ENCODE peak calls at places on chromosomes 6 and 20, in four cellular contexts. P is fibroblast of lung, M is MM.1S, V is PC-3. B is an unnamed sample.
A peak's percentile ranks its signal among the peaks of the same experiment; 100 is the strongest.

GRCh38 chr20:53889411-53890148 is 180.8 kb downstream of the BCAS1 start:
- DNase-seq in P (no peak), M (no peak), V (no peak), B (no peak)

GRCh38 chr6:146297815-146298214 is 245.8 kb upstream of the RAB32 start:
- DNase-seq in M (no peak), V (no peak), P (no peak), B (no peak)

GRCh38 chr20:38523697-38524096 is 51.1 kb downstream of the RALGAPB start:
- DNase-seq in M (no peak), P (peak; percentile 55), V (peak; percentile 69), B (peak; percentile 30)

GRCh38 chr6:130598021-130598989 is 228.9 kb upstream of the SMLR1 start:
- DNase-seq in V (peak; percentile 55), P (no peak), M (no peak), B (peak; percentile 63)

GRCh38 chr20:10805764-10806163 is 132.0 kb upstream of the JAG1 start:
- DNase-seq in M (no peak), P (no peak), V (no peak), B (no peak)

GRCh38 chr6:117346142-117346930 is 79.4 kb downstream of the ROS1 start:
- DNase-seq in M (peak; percentile 44), P (peak; percentile 52), V (peak; percentile 69), B (peak; percentile 15)

GRCh38 chr6:122406187-122406586 is 6.7 kb downstream of the HSF2 start:
- DNase-seq in M (no peak), V (no peak), P (no peak), B (no peak)

GRCh38 chr6:38305995-38306681 is 333.6 kb downstream of the BTBD9 start:
- DNase-seq in P (no peak), M (no peak), V (no peak), B (no peak)

GRCh38 chr20:45044084-45044573 is 56.8 kb downstream of the KCNS1 start:
- DNase-seq in V (peak; percentile 90), M (peak; percentile 85), P (peak; percentile 89), B (peak; percentile 60)

DNA sequence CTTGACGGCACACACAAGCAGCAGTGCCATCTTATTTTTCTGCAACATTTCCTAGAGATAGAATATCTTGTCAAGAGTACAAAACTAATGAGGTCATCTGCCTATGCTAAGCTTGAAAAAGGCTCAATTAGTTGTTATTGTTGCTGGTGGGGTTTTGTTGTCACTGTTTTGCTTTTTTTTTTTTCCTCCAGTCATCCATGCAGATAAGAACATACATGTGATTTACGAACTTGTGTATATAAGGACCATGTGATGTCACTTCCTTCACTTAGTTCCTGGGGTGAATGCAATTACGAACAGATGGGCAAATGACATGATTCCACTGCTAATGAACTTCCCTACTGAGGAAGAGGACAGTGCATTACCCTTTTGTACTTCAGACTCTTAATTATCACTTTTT is 1175.4 kb upstream of the GJE1 start:
- DNase-seq in V (no peak), M (no peak), P (no peak), B (no peak)
- H2AFZ ChIP-seq in V (no peak overlapping the region), M (no peak overlapping the region), P (no peak overlapping the region), B (peak overlapping the region; percentile 4)

GRCh38 chr6:1383729-1384548 is 5.4 kb upstream of the FOXF2 start:
- DNase-seq in P (peak; percentile 72), V (no peak), M (no peak), B (no peak)
- TF ChIP-seq EZH2 in P (no peak), V (no peak), M (no peak), B (peak; percentile 54)

DNA sequence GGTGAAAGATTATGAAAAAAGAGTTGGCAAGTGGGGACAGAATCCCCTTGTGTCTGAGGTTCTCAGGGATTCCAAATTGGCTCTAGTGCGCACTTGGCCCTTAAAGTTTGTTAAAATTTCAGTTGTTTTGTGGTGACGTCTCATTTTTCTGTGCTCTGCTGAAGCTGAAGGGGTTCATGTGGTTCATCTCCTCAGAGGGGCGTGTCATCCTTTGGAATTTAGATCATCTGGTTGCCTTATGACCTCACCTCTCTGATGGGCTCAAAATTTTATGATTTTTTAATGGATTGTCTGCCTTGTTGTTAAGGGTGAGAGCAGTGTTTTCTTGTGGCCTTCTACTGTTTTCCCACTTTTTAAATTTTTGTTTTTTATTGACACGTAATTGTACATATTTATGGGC is 20.3 kb downstream of the CYB5R4 start:
- DNase-seq in P (no peak), M (no peak), V (no peak), B (peak; percentile 10)
- H3K4me3 ChIP-seq in P (no peak overlapping the region), M (no peak overlapping the region), V (no peak overlapping the region), B (no peak overlapping the region)

GRCh38 chr6:99330159-99330558 is 19.3 kb downstream of the FAXC start:
- DNase-seq in P (peak; percentile 79), V (peak; percentile 73), M (peak; percentile 84), B (peak; percentile 41)

DNA sequence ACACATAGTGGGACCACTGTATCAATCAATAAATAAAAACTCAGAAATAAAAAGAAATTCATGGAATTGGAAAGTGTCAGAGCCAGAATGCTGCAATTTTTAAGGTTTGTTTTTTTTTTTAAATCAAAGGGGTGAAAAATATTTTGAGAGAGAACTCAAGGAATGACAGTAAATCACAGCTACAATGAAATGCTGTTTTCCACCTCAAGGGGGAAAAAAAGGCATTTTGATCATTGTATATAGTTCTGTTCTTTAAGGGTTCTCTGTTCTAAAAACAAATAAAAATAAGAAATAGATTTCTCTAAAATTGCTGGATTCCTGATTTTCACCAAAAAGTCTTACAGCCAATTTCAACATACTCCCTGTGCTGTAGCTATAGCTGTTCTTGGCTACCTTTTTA is 24.5 kb downstream of the FAXC start:
- DNase-seq in P (no peak), M (no peak), V (no peak), B (no peak)
- H2AFZ ChIP-seq in P (no peak overlapping the region), M (no peak overlapping the region), V (no peak overlapping the region), B (no peak overlapping the region)

GRCh38 chr6:13868236-13868635 is 53.9 kb upstream of the MCUR1 start:
- DNase-seq in M (no peak), P (no peak), V (no peak), B (no peak)

GRCh38 chr6:13866291-13866690 is 51.9 kb upstream of the MCUR1 start:
- DNase-seq in V (no peak), M (no peak), P (no peak), B (no peak)

GRCh38 chr6:13872681-13873080 is 52.1 kb upstream of the RNF182 start:
- DNase-seq in V (no peak), M (no peak), P (no peak), B (no peak)

GRCh38 chr6:13873288-13874190 is 51.2 kb upstream of the RNF182 start:
- DNase-seq in P (no peak), V (peak; percentile 79), M (peak; percentile 55), B (no peak)

DNA sequence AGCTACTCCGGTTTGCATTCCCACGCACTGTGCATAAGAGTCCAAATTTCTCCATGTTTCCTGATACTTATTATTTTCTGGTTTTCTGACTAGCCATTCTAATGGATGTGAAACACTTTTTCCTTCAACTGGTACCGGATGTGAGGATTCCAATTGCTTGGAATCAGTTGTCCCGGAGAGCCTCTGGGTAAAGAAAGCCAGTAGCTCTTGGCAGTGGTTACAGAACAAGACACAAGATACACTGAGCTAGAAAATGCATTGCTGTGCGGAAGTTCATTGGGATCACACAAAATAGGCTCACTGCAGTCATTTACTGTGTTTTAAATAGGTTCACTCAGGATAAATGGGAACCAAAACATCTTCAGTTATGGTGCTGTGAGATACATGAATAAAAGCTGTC is 54.6 kb upstream of the RNF182 start:
- DNase-seq in V (no peak), P (no peak), M (no peak), B (no peak)
- TF ChIP-seq EZH2 in V (no peak), P (no peak), M (no peak), B (no peak)